ENCODE peak calls at places on chromosomes 7 and 10, in eight cellular contexts. V, A, N, P, B, C, F and S are unnamed samples.

GRCh38 chr7:12031186-12031585 is 179.9 kb upstream of the TMEM106B start:
- DNase-seq in V (no peak), A (no peak), N (peak; percentile 6), P (no peak), B (no peak), C (no peak), F (no peak), S (peak; percentile 1)

GRCh38 chr7:36473454-36474282 is 84.0 kb downstream of the ANLN start:
- DNase-seq in V (peak; percentile 67), A (peak; percentile 31), N (no peak), P (no peak), B (no peak), C (peak; percentile 58), F (no peak), S (no peak)

GRCh38 chr7:151013728-151014497 is 10.4 kb downstream of the ATG9B start:
- DNase-seq in V (no peak), A (no peak), N (peak; percentile 22), P (no peak), B (peak; percentile 88), C (peak; percentile 58), F (peak; percentile 93), S (peak; percentile 71)

GRCh38 chr7:16914771-16915170 is 33.0 kb upstream of the AGR3 start:
- DNase-seq in V (no peak), A (no peak), N (no peak), P (no peak), B (no peak), C (peak; percentile 59), F (no peak), S (no peak)

GRCh38 chr10:75507469-75507868 is 76.0 kb downstream of the LRMDA start:
- DNase-seq in V (no peak), A (no peak), N (no peak), P (no peak), B (no peak), C (no peak), F (no peak), S (no peak)

GRCh38 chr10:79145174-79145483 is 76.4 kb downstream of the ZMIZ1 start:
- DNase-seq in V (no peak), A (no peak), N (no peak), P (no peak), B (no peak), C (no peak), F (no peak), S (no peak)

GRCh38 chr7:12303096-12303495 is 92.0 kb downstream of the TMEM106B start:
- DNase-seq in V (no peak), A (no peak), N (no peak), P (no peak), B (no peak), C (peak; percentile 81), F (no peak), S (no peak)

GRCh38 chr7:35908305-35909223 is 107.7 kb downstream of the SEPTIN7 start:
- DNase-seq in V (no peak), A (no peak), N (no peak), P (no peak), B (no peak), C (no peak), F (no peak), S (no peak)

GRCh38 chr7:9719303-9719702 is 1254.4 kb upstream of the PHF14 start:
- DNase-seq in V (no peak), A (no peak), N (no peak), P (no peak), B (no peak), C (peak; percentile 44), F (no peak), S (no peak)

GRCh38 chr7:139651308-139651707 is 126.5 kb downstream of the HIPK2 start:
- DNase-seq in V (no peak), A (no peak), N (peak; percentile 35), P (no peak), B (no peak), C (peak; percentile 25), F (no peak), S (no peak)

GRCh38 chr7:120394595-120394994 is 121.6 kb downstream of the KCND2 start:
- DNase-seq in V (no peak), A (no peak), N (no peak), P (no peak), B (no peak), C (no peak), F (no peak), S (no peak)

GRCh38 chr7:105932835-105933477 is 30.1 kb upstream of the CDHR3 start:
- DNase-seq in V (no peak), A (no peak), N (peak; percentile 67), P (peak; percentile 56), B (no peak), C (no peak), F (no peak), S (peak; percentile 99)

GRCh38 chr10:58360412-58361004 is 24.7 kb upstream of the TFAM start:
- DNase-seq in V (no peak), A (no peak), N (no peak), P (no peak), B (no peak), C (peak; percentile 65), F (no peak), S (no peak)
- H3K4me3 ChIP-seq in V (no peak overlapping the region), A (no peak overlapping the region), N (no peak overlapping the region), P (no peak overlapping the region), B (no peak overlapping the region), C (no peak overlapping the region), F (no peak overlapping the region), S (no peak overlapping the region)

DNA sequence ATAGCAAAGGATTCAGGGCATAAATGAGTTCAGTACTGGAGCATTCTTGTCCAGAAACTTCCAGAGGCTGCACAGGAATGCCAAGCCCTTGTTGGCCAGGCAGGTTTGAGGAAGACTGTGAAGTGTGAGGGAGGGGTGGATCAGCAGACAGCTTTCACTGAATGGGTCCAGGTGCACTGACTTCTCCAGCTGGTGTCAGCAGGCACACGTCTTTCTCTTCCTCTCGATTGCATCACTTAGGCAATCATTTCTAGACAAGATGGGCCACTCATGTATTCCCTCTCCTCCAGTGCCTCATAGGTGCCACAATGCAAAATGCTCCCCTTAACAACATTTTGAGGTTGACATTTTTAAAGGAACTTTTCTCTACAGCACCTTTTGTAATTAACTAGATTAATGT is 15.6 kb upstream of the PLEKHS1 start:
- DNase-seq in V (no peak), A (no peak), N (no peak), P (no peak), B (no peak), C (no peak), F (no peak), S (no peak)
- TF ChIP-seq CTCF in V (no peak), A (no peak), N (no peak), P (no peak), B (no peak), C (no peak), F (peak; percentile 37), S (no peak)

DNA sequence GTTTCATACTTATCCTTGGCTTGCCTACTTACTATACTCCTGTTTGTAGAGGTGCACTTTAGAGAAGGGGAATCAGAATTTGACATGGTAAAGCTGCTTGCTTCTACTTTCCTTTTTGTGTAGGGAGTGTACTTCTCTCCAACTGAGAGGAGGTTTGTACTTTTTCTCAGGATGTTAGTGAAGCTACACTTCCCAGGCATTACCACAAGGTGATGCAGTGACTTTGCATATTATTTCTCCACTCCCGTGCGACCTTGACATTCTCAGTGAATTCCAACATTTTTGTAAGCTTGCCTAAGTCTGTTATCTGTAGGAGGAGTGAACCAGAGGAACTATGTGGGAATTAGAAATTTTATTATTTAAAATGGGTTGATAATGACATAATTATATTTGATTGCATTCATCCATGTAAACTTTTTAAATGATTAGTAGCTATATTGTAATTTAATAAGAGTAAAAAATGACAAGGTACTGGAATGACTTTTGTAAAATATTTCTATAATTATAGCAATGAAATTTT is 5.2 kb downstream of the TAX1BP1 start:
- DNase-seq in V (no peak), A (peak; percentile 48), N (peak; percentile 84), P (no peak), B (no peak), C (peak; percentile 79), F (no peak), S (peak; percentile 79)
- H3K4me3 ChIP-seq in V (no peak overlapping the region), A (no peak overlapping the region), N (peak overlapping the region; percentile 5), P (no peak overlapping the region), B (no peak overlapping the region), C (peak overlapping the region; percentile 41), F (no peak overlapping the region), S (no peak overlapping the region)

DNA sequence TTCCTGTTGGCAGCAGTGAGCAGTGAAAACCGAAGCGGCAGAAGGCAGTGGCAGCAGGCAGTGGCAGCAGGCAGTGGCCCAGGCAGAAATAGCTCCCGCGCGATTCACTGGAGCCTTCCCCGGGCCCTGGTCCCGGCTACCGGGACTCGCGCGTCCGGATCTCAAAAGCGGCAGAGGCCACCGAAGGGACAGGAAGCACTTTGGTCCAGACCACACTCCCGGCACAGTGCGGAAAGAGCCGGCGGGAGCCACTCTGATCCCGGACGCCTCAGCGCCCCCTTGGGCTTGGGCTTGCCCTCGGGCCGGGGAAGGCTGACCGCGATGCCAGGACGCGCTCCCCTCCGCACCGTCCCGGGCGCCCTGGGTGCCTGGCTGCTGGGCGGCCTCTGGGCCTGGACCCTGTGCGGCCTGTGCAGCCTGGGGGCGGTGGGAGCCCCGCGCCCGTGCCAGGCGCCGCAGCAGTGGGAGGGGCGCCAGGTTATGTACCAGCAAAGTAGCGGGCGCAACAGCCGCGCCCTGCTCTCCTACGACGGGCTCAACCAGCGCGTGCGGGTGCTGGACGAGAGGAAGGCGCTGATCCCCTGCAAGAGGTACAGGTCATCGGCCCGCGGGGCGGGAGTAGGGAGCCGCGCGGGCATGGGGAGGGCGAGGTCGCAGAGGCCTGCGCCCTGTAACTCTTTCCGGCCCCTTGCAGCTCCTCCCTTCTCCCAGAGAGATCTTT is at the start of gene EPDR1:
- DNase-seq in V (peak; percentile 73), A (peak; percentile 37), N (no peak), P (peak; percentile 28), B (no peak), C (peak; percentile 78), F (peak; percentile 88), S (peak; percentile 29)
- TF ChIP-seq CTCF in V (peak; percentile 46), A (no peak), N (no peak), P (no peak), B (no peak), C (peak; percentile 45), F (peak; percentile 34), S (no peak)

DNA sequence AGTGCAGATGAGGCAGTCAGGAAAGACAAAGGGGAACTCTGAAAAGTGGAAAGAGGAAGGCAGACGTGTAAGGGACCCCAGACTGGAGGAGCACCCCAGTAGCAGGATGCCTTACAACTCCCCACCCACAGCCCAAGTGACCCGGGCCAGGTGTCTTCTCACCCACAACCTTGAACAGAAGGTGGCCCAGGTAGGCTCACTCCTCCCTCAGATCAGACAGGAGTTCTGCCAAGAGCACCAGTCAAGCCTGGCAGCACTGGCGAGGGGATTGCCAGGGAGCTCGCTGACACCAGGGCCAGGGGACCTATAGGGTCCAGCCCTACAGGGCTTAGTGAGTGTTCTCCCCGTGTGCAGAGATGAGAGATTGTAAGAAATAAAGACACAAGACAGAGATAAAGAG is 27.1 kb upstream of the LMBR1 start:
- DNase-seq in V (no peak), A (no peak), N (no peak), P (no peak), B (no peak), C (no peak), F (no peak), S (no peak)
- H3K4me3 ChIP-seq in V (no peak overlapping the region), A (no peak overlapping the region), N (no peak overlapping the region), P (no peak overlapping the region), B (no peak overlapping the region), C (no peak overlapping the region), F (no peak overlapping the region), S (no peak overlapping the region)

GRCh38 chr7:157556339-157556944 is 219.6 kb downstream of the DNAJB6 start:
- DNase-seq in V (no peak), A (no peak), N (no peak), P (no peak), B (no peak), C (no peak), F (peak; percentile 8), S (no peak)
- TF ChIP-seq CTCF in V (no peak), A (no peak), N (no peak), P (no peak), B (no peak), C (no peak), F (no peak), S (no peak)